ENCODE peak calls at places on chromosomes 3 and 15, in five cellular contexts. C is activated CD8-positive, alpha-beta memory T cell treated with anti-CD3 and anti-CD28 coated beads, Interleukin-2, amount 10 ng/mL, durations not matched to agents 7 days and 5 days; O is T-helper 1 cell; P is BJ; I is EL. H is an unnamed sample.

GRCh38 chr15:62412634-62413033 is 247.5 kb upstream of the C2CD4B start:
- DNase-seq in C (no peak), O (no peak), P (no peak), I (no peak), H (no peak)

GRCh38 chr15:67241132-67241855 is 13.2 kb downstream of the AAGAB start:
- DNase-seq in C (peak; percentile 74), O (no peak), P (no peak), I (no peak), H (peak; percentile 22)

GRCh38 chr3:66428733-66429132 is 72.1 kb downstream of the LRIG1 start:
- DNase-seq in C (no peak), O (no peak), P (peak; percentile 98), I (peak; percentile 98), H (peak; percentile 98)

GRCh38 chr3:55549172-55549571 is 62.1 kb upstream of the WNT5A start:
- DNase-seq in C (no peak), O (no peak), P (peak; percentile 23), I (peak; percentile 26), H (peak; percentile 55)

GRCh38 chr15:94036156-94036555 is 195.2 kb upstream of the MCTP2 start:
- DNase-seq in C (no peak), O (no peak), P (no peak), I (peak; percentile 12), H (peak; percentile 9)

GRCh38 chr3:74501001-74501400 is 113.5 kb downstream of the CNTN3 start:
- DNase-seq in C (no peak), O (no peak), P (no peak), I (no peak), H (no peak)

GRCh38 chr3:45170071-45170470 is 23.9 kb upstream of the CDCP1 start:
- DNase-seq in C (no peak), O (no peak), P (no peak), I (no peak), H (peak; percentile 49)

GRCh38 chr3:171585029-171585428 is 124.8 kb upstream of the TNIK start:
- DNase-seq in C (no peak), O (no peak), P (no peak), I (peak; percentile 14), H (peak; percentile 17)

GRCh38 chr15:49290204-49290603 is 120.2 kb downstream of the GALK2 start:
- DNase-seq in C (no peak), O (no peak), P (no peak), I (no peak), H (no peak)

GRCh38 chr15:99090011-99090699 is 14.7 kb upstream of the SYNM start:
- DNase-seq in C (no peak), O (no peak), P (no peak), I (no peak), H (no peak)

GRCh38 chr3:176521531-176522175 is 675.6 kb downstream of the TBL1XR1 start:
- DNase-seq in C (no peak), O (no peak), P (peak; percentile 31), I (peak; percentile 74), H (peak; percentile 86)

GRCh38 chr3:187264946-187265345 is 26.6 kb downstream of the MASP1 start:
- DNase-seq in C (no peak), O (no peak), P (no peak), I (peak; percentile 68), H (peak; percentile 82)

GRCh38 chr3:124993462-124993861 is 58.9 kb upstream of the MUC13 start:
- DNase-seq in C (no peak), O (no peak), P (peak; percentile 39), I (no peak), H (peak; percentile 86)